ENCODE peak calls at places on chromosomes 11 and 22, in four cellular contexts. One of them, this sample, is unnamed.

GRCh38 chr11:45710561-45710960 is 45.1 kb upstream of the CHST1 start:
- DNase-seq in H1: no peak
- DNase-seq in K562: no peak
- DNase-seq in HepG2: no peak
- DNase-seq in this sample: no peak

GRCh38 chr11:114088836-114089235 is 29.3 kb downstream of the ZBTB16 start:
- DNase-seq in H1: no peak
- DNase-seq in HepG2: no peak
- DNase-seq in K562: no peak
- DNase-seq in this sample: no peak

GRCh38 chr11:1765871-1766718 is 2.4 kb upstream of the CTSD start:
- DNase-seq in H1: no peak
- DNase-seq in HepG2: no peak
- DNase-seq in K562: peak; percentile 25
- DNase-seq in this sample: no peak

GRCh38 chr11:105636496-105636895 is 26.6 kb downstream of the GRIA4 start:
- DNase-seq in K562: no peak
- DNase-seq in HepG2: no peak
- DNase-seq in H1: no peak
- DNase-seq in this sample: no peak

GRCh38 chr22:30315962-30316576 is 10.7 kb downstream of the TBC1D10A start:
- DNase-seq in HepG2: no peak
- DNase-seq in K562: no peak
- DNase-seq in H1: no peak
- DNase-seq in this sample: no peak

GRCh38 chr22:35961480-35961902 is 67.1 kb downstream of the RBFOX2 start:
- DNase-seq in H1: peak; percentile 47
- DNase-seq in K562: no peak
- DNase-seq in HepG2: no peak
- DNase-seq in this sample: peak; percentile 85

GRCh38 chr11:115616941-115617340 is 112.7 kb upstream of the CADM1 start:
- DNase-seq in H1: no peak
- DNase-seq in K562: no peak
- DNase-seq in HepG2: no peak
- DNase-seq in this sample: no peak

GRCh38 chr11:10856689-10857603 is 907 bp downstream of the ZBED5 start:
- DNase-seq in H1: no peak
- DNase-seq in HepG2: peak; percentile 48
- DNase-seq in K562: peak; percentile 73
- DNase-seq in this sample: peak; percentile 52

GRCh38 chr22:39905686-39906085 is 4.8 kb downstream of the GRAP2 start:
- DNase-seq in K562: no peak
- DNase-seq in H1: no peak
- DNase-seq in HepG2: no peak
- DNase-seq in this sample: no peak

GRCh38 chr11:87076874-87077429 is 39.2 kb downstream of the TMEM135 start:
- DNase-seq in H1: no peak
- DNase-seq in HepG2: peak; percentile 88
- DNase-seq in K562: no peak
- DNase-seq in this sample: no peak

GRCh38 chr11:87076260-87076783 is 38.6 kb downstream of the TMEM135 start:
- DNase-seq in K562: no peak
- DNase-seq in H1: no peak
- DNase-seq in HepG2: no peak
- DNase-seq in this sample: no peak

GRCh38 chr11:87082590-87082989 is 44.9 kb downstream of the TMEM135 start:
- DNase-seq in K562: no peak
- DNase-seq in HepG2: no peak
- DNase-seq in H1: no peak
- DNase-seq in this sample: no peak

GRCh38 chr11:87083029-87083428 is 45.3 kb downstream of the TMEM135 start:
- DNase-seq in H1: peak; percentile 23
- DNase-seq in K562: no peak
- DNase-seq in HepG2: no peak
- DNase-seq in this sample: no peak

DNA sequence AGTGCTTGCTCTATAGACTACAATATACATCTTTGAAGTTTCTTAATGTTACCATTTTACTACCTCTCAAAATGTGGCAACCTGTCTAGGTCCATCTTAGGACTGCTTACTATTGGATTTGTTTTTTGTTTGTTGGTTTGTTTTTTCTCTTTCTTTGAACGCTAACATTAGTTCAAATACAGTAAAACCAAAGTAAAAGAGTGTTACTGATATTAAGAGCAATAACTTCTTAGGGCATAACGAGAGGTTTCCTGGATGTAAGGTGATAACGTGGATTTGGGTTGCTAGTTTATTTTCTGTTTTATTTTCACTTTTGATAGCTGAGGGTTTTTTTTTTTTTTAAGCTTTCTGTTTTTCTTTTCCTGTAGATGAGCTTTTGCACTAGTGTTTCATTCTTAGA is 43.6 kb downstream of the TMEM135 start:
- DNase-seq in H1: no peak
- DNase-seq in HepG2: no peak
- DNase-seq in K562: no peak
- DNase-seq in this sample: no peak
- TF ChIP-seq JUN in H1: no peak
- TF ChIP-seq JUN in HepG2: no peak
- TF ChIP-seq JUN in K562: no peak
- TF ChIP-seq JUN in this sample: no peak

GRCh38 chr11:122981388-122982264 is at the start of gene BSX:
- DNase-seq in H1: peak; percentile 78
- DNase-seq in HepG2: peak; percentile 4
- DNase-seq in K562: peak; percentile 59
- DNase-seq in this sample: peak; percentile 38

GRCh38 chr11:122979815-122980656 is 1.6 kb downstream of the BSX start:
- DNase-seq in H1: no peak
- DNase-seq in K562: no peak
- DNase-seq in HepG2: no peak
- DNase-seq in this sample: no peak

GRCh38 chr11:122979103-122979814 is 2.4 kb downstream of the BSX start:
- DNase-seq in K562: no peak
- DNase-seq in H1: no peak
- DNase-seq in HepG2: no peak
- DNase-seq in this sample: no peak

GRCh38 chr11:122983438-122984185 is 2.0 kb upstream of the BSX start:
- DNase-seq in H1: no peak
- DNase-seq in HepG2: no peak
- DNase-seq in K562: no peak
- DNase-seq in this sample: no peak

GRCh38 chr11:122984186-122985011 is 2.8 kb upstream of the BSX start:
- DNase-seq in K562: no peak
- DNase-seq in HepG2: no peak
- DNase-seq in H1: no peak
- DNase-seq in this sample: no peak
- TF ChIP-seq EZH2 in K562: no peak
- TF ChIP-seq EZH2 in HepG2: peak; percentile 43
- TF ChIP-seq EZH2 in H1: peak; percentile 76
- TF ChIP-seq EZH2 in this sample: peak; percentile 95

GRCh38 chr11:17735823-17736772 is 1.5 kb downstream of the KCNC1 start:
- DNase-seq in K562: no peak
- DNase-seq in HepG2: no peak
- DNase-seq in H1: no peak
- DNase-seq in this sample: no peak
- TF ChIP-seq JUN in K562: no peak
- TF ChIP-seq JUN in HepG2: no peak
- TF ChIP-seq JUN in H1: no peak
- TF ChIP-seq JUN in this sample: no peak

GRCh38 chr11:8307601-8308000 is 43.9 kb upstream of the LMO1 start:
- DNase-seq in H1: no peak
- DNase-seq in K562: no peak
- DNase-seq in HepG2: no peak
- DNase-seq in this sample: no peak
- TF ChIP-seq EZH2 in H1: no peak
- TF ChIP-seq EZH2 in K562: no peak
- TF ChIP-seq EZH2 in HepG2: no peak
- TF ChIP-seq EZH2 in this sample: no peak

GRCh38 chr11:122354029-122354697 is 238.1 kb upstream of the BLID start:
- DNase-seq in K562: no peak
- DNase-seq in HepG2: no peak
- DNase-seq in H1: no peak
- DNase-seq in this sample: no peak

GRCh38 chr11:122343247-122343646 is 227.2 kb upstream of the BLID start:
- DNase-seq in K562: no peak
- DNase-seq in H1: no peak
- DNase-seq in HepG2: no peak
- DNase-seq in this sample: no peak

GRCh38 chr11:122344281-122344680 is 228.3 kb upstream of the BLID start:
- DNase-seq in K562: no peak
- DNase-seq in H1: no peak
- DNase-seq in HepG2: no peak
- DNase-seq in this sample: peak; percentile 8

DNA sequence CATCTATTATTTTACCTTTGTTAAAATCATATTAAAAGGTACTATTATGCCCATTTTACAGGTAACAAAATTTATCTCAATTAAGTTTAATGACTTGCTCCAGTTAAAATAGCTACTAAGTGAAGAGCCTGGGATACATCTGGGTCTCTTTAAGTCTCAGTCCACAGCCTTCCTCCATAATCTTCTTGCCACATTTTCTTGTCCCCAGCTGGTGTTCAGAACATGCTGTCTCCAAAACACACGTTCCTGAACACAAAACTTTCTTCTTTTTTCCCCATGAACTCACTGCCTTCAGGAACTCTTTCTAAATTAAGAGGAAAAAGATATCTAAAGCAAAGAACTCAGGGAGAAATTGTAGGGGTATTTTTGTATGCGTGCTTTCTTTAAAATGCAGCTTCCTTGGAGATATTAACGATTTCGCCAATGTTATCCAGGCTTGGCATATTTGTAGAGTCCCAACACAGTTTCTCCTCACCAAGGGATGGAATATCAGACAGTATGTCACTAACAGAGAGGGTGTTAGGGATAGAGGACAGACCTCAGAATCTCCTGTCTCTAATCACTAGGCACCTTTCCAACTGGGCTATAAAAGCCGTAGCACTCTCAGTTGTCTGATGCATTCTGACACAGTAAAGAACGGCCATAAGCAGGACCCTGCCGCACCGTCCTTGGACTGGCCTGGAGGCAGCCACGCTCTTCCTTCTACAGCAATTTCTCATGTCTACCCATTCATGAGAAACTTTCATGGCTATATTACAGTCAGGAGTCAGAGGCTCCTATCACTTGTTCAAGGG is 232.8 kb upstream of the BLID start:
- DNase-seq in H1: no peak
- DNase-seq in HepG2: no peak
- DNase-seq in K562: no peak
- DNase-seq in this sample: no peak
- TF ChIP-seq JUN in H1: no peak
- TF ChIP-seq JUN in HepG2: no peak
- TF ChIP-seq JUN in K562: no peak
- TF ChIP-seq JUN in this sample: no peak

DNA sequence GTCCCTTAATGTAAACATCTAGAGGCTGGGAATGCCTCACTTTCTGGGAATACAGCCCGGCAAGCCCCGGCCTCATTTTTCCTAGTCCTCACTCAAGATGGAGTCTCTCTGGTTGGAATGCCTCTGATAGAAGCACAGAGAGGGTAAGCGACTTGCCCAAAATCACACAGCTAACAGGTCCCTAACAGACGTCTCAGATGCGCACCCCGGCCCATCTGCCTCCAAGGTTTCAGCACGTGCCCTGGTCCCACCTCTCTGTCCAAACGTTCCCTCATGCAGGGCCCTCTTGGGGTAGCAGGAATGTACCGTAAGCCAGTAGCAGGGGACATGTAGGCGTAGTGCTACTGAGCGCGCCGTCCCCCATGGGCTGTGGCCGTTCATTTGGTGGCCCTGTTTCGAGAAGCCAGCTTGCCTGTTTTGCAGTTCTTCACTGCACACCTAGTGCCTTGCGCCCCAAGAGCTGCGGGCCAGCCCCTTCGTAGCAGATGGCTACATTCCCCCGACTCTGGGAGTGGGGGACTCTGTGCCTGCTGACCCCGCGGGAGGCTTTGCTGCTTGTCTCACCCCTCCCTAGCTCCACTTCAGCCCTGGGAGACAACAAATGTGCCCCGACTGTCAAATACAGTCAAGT is 62.1 kb upstream of the FADD start:
- DNase-seq in H1: no peak
- DNase-seq in K562: no peak
- DNase-seq in HepG2: no peak
- DNase-seq in this sample: no peak
- TF ChIP-seq EZH2 in H1: no peak
- TF ChIP-seq EZH2 in K562: no peak
- TF ChIP-seq EZH2 in HepG2: no peak
- TF ChIP-seq EZH2 in this sample: no peak

This sample was measured in endothelial cell of umbilical vein.